ENCODE peak calls at places on chromosomes 3 and 15, in nine cellular contexts. One of them, this sample, is unnamed.

GRCh38 chr3:108719178-108719577 is 38.0 kb downstream of the RETNLB start:
- ATAC-seq in stimulated activated naive B cell treated with anti-CD40 and anti-IgM and Interleukin-4, amounts not matched to agents 10 μg/mL and 1 μg/mL and 100 μg/mL, for 72 hours: no peak
- ATAC-seq in CD8-positive, alpha-beta T cell: no peak
- ATAC-seq in mucosa of descending colon: no peak
- ATAC-seq in activated CD4-positive, alpha-beta T cell treated with anti-CD3 and anti-CD28 coated beads for 36 hours: no peak
- ATAC-seq in GM23338: no peak
- ATAC-seq in memory B cell: no peak
- ATAC-seq in upper lobe of right lung: no peak
- ATAC-seq in activated naive CD8-positive, alpha-beta T cell treated with anti-CD3 and anti-CD28 coated beads, Interleukin-2, amount 10 ng/mL, durations not matched to agents 7 days and 5 days: no peak
- ATAC-seq in this sample: no peak

GRCh38 chr3:67292356-67293225 is 294.5 kb downstream of the KBTBD8 start:
- ATAC-seq in activated naive CD8-positive, alpha-beta T cell treated with anti-CD3 and anti-CD28 coated beads, Interleukin-2, amount 10 ng/mL, durations not matched to agents 7 days and 5 days: no peak
- ATAC-seq in memory B cell: no peak
- ATAC-seq in activated CD4-positive, alpha-beta T cell treated with anti-CD3 and anti-CD28 coated beads for 36 hours: no peak
- ATAC-seq in upper lobe of right lung: peak
- ATAC-seq in stimulated activated naive B cell treated with anti-CD40 and anti-IgM and Interleukin-4, amounts not matched to agents 10 μg/mL and 1 μg/mL and 100 μg/mL, for 72 hours: no peak
- ATAC-seq in mucosa of descending colon: peak
- ATAC-seq in CD8-positive, alpha-beta T cell: no peak
- ATAC-seq in GM23338: no peak
- ATAC-seq in this sample: no peak

GRCh38 chr3:142213298-142213697 is 12.1 kb downstream of the GK5 start:
- ATAC-seq in GM23338: no peak
- ATAC-seq in activated naive CD8-positive, alpha-beta T cell treated with anti-CD3 and anti-CD28 coated beads, Interleukin-2, amount 10 ng/mL, durations not matched to agents 7 days and 5 days: no peak
- ATAC-seq in stimulated activated naive B cell treated with anti-CD40 and anti-IgM and Interleukin-4, amounts not matched to agents 10 μg/mL and 1 μg/mL and 100 μg/mL, for 72 hours: no peak
- ATAC-seq in memory B cell: no peak
- ATAC-seq in activated CD4-positive, alpha-beta T cell treated with anti-CD3 and anti-CD28 coated beads for 36 hours: no peak
- ATAC-seq in CD8-positive, alpha-beta T cell: no peak
- ATAC-seq in mucosa of descending colon: peak
- ATAC-seq in upper lobe of right lung: peak
- ATAC-seq in this sample: no peak

GRCh38 chr3:114428173-114428606 is 134.4 kb downstream of the TIGIT start:
- ATAC-seq in CD8-positive, alpha-beta T cell: no peak
- ATAC-seq in upper lobe of right lung: no peak
- ATAC-seq in activated CD4-positive, alpha-beta T cell treated with anti-CD3 and anti-CD28 coated beads for 36 hours: no peak
- ATAC-seq in activated naive CD8-positive, alpha-beta T cell treated with anti-CD3 and anti-CD28 coated beads, Interleukin-2, amount 10 ng/mL, durations not matched to agents 7 days and 5 days: no peak
- ATAC-seq in memory B cell: peak
- ATAC-seq in GM23338: no peak
- ATAC-seq in mucosa of descending colon: no peak
- ATAC-seq in stimulated activated naive B cell treated with anti-CD40 and anti-IgM and Interleukin-4, amounts not matched to agents 10 μg/mL and 1 μg/mL and 100 μg/mL, for 72 hours: peak
- ATAC-seq in this sample: no peak

GRCh38 chr3:103873897-103874545 is 1439.2 kb downstream of the ZPLD1 start:
- ATAC-seq in memory B cell: no peak
- ATAC-seq in GM23338: no peak
- ATAC-seq in upper lobe of right lung: no peak
- ATAC-seq in activated CD4-positive, alpha-beta T cell treated with anti-CD3 and anti-CD28 coated beads for 36 hours: no peak
- ATAC-seq in mucosa of descending colon: no peak
- ATAC-seq in activated naive CD8-positive, alpha-beta T cell treated with anti-CD3 and anti-CD28 coated beads, Interleukin-2, amount 10 ng/mL, durations not matched to agents 7 days and 5 days: no peak
- ATAC-seq in CD8-positive, alpha-beta T cell: no peak
- ATAC-seq in stimulated activated naive B cell treated with anti-CD40 and anti-IgM and Interleukin-4, amounts not matched to agents 10 μg/mL and 1 μg/mL and 100 μg/mL, for 72 hours: no peak
- ATAC-seq in this sample: no peak

GRCh38 chr15:67224889-67225288 is 29.6 kb downstream of the AAGAB start:
- ATAC-seq in GM23338: no peak
- ATAC-seq in memory B cell: no peak
- ATAC-seq in activated naive CD8-positive, alpha-beta T cell treated with anti-CD3 and anti-CD28 coated beads, Interleukin-2, amount 10 ng/mL, durations not matched to agents 7 days and 5 days: no peak
- ATAC-seq in stimulated activated naive B cell treated with anti-CD40 and anti-IgM and Interleukin-4, amounts not matched to agents 10 μg/mL and 1 μg/mL and 100 μg/mL, for 72 hours: no peak
- ATAC-seq in mucosa of descending colon: peak
- ATAC-seq in upper lobe of right lung: no peak
- ATAC-seq in activated CD4-positive, alpha-beta T cell treated with anti-CD3 and anti-CD28 coated beads for 36 hours: no peak
- ATAC-seq in CD8-positive, alpha-beta T cell: no peak
- ATAC-seq in this sample: peak

GRCh38 chr3:97952280-97952679 is 20.0 kb downstream of the RIOX2 start:
- ATAC-seq in activated naive CD8-positive, alpha-beta T cell treated with anti-CD3 and anti-CD28 coated beads, Interleukin-2, amount 10 ng/mL, durations not matched to agents 7 days and 5 days: no peak
- ATAC-seq in mucosa of descending colon: peak
- ATAC-seq in upper lobe of right lung: peak
- ATAC-seq in GM23338: no peak
- ATAC-seq in stimulated activated naive B cell treated with anti-CD40 and anti-IgM and Interleukin-4, amounts not matched to agents 10 μg/mL and 1 μg/mL and 100 μg/mL, for 72 hours: no peak
- ATAC-seq in activated CD4-positive, alpha-beta T cell treated with anti-CD3 and anti-CD28 coated beads for 36 hours: no peak
- ATAC-seq in CD8-positive, alpha-beta T cell: no peak
- ATAC-seq in memory B cell: no peak
- ATAC-seq in this sample: peak

GRCh38 chr3:186640929-186641328 is 730 bp downstream of the FETUB start:
- ATAC-seq in GM23338: peak
- ATAC-seq in upper lobe of right lung: peak
- ATAC-seq in activated naive CD8-positive, alpha-beta T cell treated with anti-CD3 and anti-CD28 coated beads, Interleukin-2, amount 10 ng/mL, durations not matched to agents 7 days and 5 days: no peak
- ATAC-seq in activated CD4-positive, alpha-beta T cell treated with anti-CD3 and anti-CD28 coated beads for 36 hours: no peak
- ATAC-seq in CD8-positive, alpha-beta T cell: no peak
- ATAC-seq in mucosa of descending colon: no peak
- ATAC-seq in memory B cell: no peak
- ATAC-seq in stimulated activated naive B cell treated with anti-CD40 and anti-IgM and Interleukin-4, amounts not matched to agents 10 μg/mL and 1 μg/mL and 100 μg/mL, for 72 hours: no peak
- ATAC-seq in this sample: no peak

GRCh38 chr15:90264649-90265048 is 823 bp upstream of the NGRN start:
- ATAC-seq in activated naive CD8-positive, alpha-beta T cell treated with anti-CD3 and anti-CD28 coated beads, Interleukin-2, amount 10 ng/mL, durations not matched to agents 7 days and 5 days: no peak
- ATAC-seq in activated CD4-positive, alpha-beta T cell treated with anti-CD3 and anti-CD28 coated beads for 36 hours: peak
- ATAC-seq in CD8-positive, alpha-beta T cell: no peak
- ATAC-seq in mucosa of descending colon: peak
- ATAC-seq in upper lobe of right lung: peak
- ATAC-seq in stimulated activated naive B cell treated with anti-CD40 and anti-IgM and Interleukin-4, amounts not matched to agents 10 μg/mL and 1 μg/mL and 100 μg/mL, for 72 hours: peak
- ATAC-seq in memory B cell: no peak
- ATAC-seq in GM23338: peak
- ATAC-seq in this sample: peak

GRCh38 chr3:16319307-16319706 is 54.3 kb downstream of the OXNAD1 start:
- ATAC-seq in memory B cell: no peak
- ATAC-seq in CD8-positive, alpha-beta T cell: peak
- ATAC-seq in activated naive CD8-positive, alpha-beta T cell treated with anti-CD3 and anti-CD28 coated beads, Interleukin-2, amount 10 ng/mL, durations not matched to agents 7 days and 5 days: peak
- ATAC-seq in GM23338: peak
- ATAC-seq in activated CD4-positive, alpha-beta T cell treated with anti-CD3 and anti-CD28 coated beads for 36 hours: peak
- ATAC-seq in upper lobe of right lung: peak
- ATAC-seq in mucosa of descending colon: peak
- ATAC-seq in stimulated activated naive B cell treated with anti-CD40 and anti-IgM and Interleukin-4, amounts not matched to agents 10 μg/mL and 1 μg/mL and 100 μg/mL, for 72 hours: peak
- ATAC-seq in this sample: no peak

GRCh38 chr15:25883860-25884259 is 20.7 kb upstream of the ATP10A start:
- ATAC-seq in activated CD4-positive, alpha-beta T cell treated with anti-CD3 and anti-CD28 coated beads for 36 hours: no peak
- ATAC-seq in upper lobe of right lung: peak
- ATAC-seq in stimulated activated naive B cell treated with anti-CD40 and anti-IgM and Interleukin-4, amounts not matched to agents 10 μg/mL and 1 μg/mL and 100 μg/mL, for 72 hours: no peak
- ATAC-seq in memory B cell: no peak
- ATAC-seq in mucosa of descending colon: peak
- ATAC-seq in activated naive CD8-positive, alpha-beta T cell treated with anti-CD3 and anti-CD28 coated beads, Interleukin-2, amount 10 ng/mL, durations not matched to agents 7 days and 5 days: no peak
- ATAC-seq in CD8-positive, alpha-beta T cell: no peak
- ATAC-seq in GM23338: no peak
- ATAC-seq in this sample: peak

This sample was measured in esophagus mucosa.